ENCODE peak calls at places on chromosomes 12 and 14, in four cellular contexts. Y, F, I and P are unnamed samples.

GRCh38 chr12:124496584-124496983 is 70.8 kb downstream of the NCOR2 start:
- DNase-seq in I (no peak), Y (no peak), F (no peak), P (no peak)

GRCh38 chr14:75941030-75941429 is 40.8 kb downstream of the TGFB3 start:
- DNase-seq in I (no peak), Y (no peak), F (no peak), P (no peak)

GRCh38 chr12:44504799-44505198 is 371.3 kb downstream of the NELL2 start:
- DNase-seq in Y (no peak), I (no peak), F (no peak), P (no peak)

GRCh38 chr12:117031843-117032592 is 67.2 kb downstream of the TESC start:
- DNase-seq in I (no peak), F (no peak), Y (no peak), P (no peak)

GRCh38 chr12:111360325-111360930 is 8.5 kb downstream of the PHETA1 start:
- DNase-seq in F (no peak), I (no peak), Y (no peak), P (peak; percentile 83)

GRCh38 chr12:131808744-131809371 is 19.3 kb upstream of the MMP17 start:
- DNase-seq in Y (no peak), I (no peak), F (no peak), P (peak; percentile 50)

GRCh38 chr14:63725786-63726185 is 2.1 kb downstream of the SGPP1 start:
- DNase-seq in Y (no peak), F (no peak), I (no peak), P (peak; percentile 38)

GRCh38 chr14:76985540-76986260 is 42.8 kb downstream of the IRF2BPL start:
- DNase-seq in F (peak; percentile 29), Y (no peak), I (no peak), P (peak; percentile 73)

GRCh38 chr12:122643207-122643805 is 59.9 kb downstream of the HCAR2 start:
- DNase-seq in Y (no peak), I (no peak), F (no peak), P (no peak)

GRCh38 chr12:96063046-96063445 is 27.7 kb upstream of the LTA4H start:
- DNase-seq in Y (no peak), I (no peak), F (no peak), P (no peak)

GRCh38 chr14:25048170-25049126 is 1.5 kb downstream of the STXBP6 start:
- DNase-seq in I (no peak), F (peak; percentile 81), Y (peak; percentile 33), P (no peak)

GRCh38 chr14:80926706-80927384 is 14.7 kb downstream of the CEP128 start:
- DNase-seq in I (no peak), F (peak; percentile 57), Y (no peak), P (peak; percentile 94)

GRCh38 chr12:51098611-51099010 is 15.2 kb upstream of the CSRNP2 start:
- DNase-seq in Y (no peak), I (no peak), F (peak; percentile 23), P (no peak)

GRCh38 chr12:117473856-117474255 is 112.4 kb upstream of the NOS1 start:
- DNase-seq in F (no peak), I (no peak), Y (no peak), P (no peak)

GRCh38 chr12:14854586-14855163 is 11.3 kb upstream of the ART4 start:
- DNase-seq in Y (no peak), I (no peak), F (no peak), P (peak; percentile 26)

GRCh38 chr12:111785651-111786050 is 18.9 kb downstream of the ALDH2 start:
- DNase-seq in I (no peak), F (peak; percentile 49), Y (no peak), P (no peak)

GRCh38 chr14:65476290-65476941 is 63.9 kb downstream of the FUT8 start:
- DNase-seq in I (no peak), F (no peak), Y (no peak), P (no peak)

GRCh38 chr12:93785262-93786010 is 108.3 kb downstream of the CRADD start:
- DNase-seq in Y (peak; percentile 49), F (peak; percentile 94), I (peak; percentile 85), P (peak; percentile 85)

GRCh38 chr12:118586433-118586832 is 210.1 kb downstream of the SUDS3 start:
- DNase-seq in I (no peak), F (no peak), Y (no peak), P (no peak)

GRCh38 chr12:8648598-8649205 is 13.9 kb downstream of the MFAP5 start:
- DNase-seq in I (no peak), Y (no peak), F (no peak), P (no peak)

GRCh38 chr14:68973639-68974038 is 5.5 kb downstream of the ACTN1 start:
- DNase-seq in F (no peak), I (no peak), Y (no peak), P (no peak)
- H3K4me1 ChIP-seq in F (peaks cover 82% of the 10 kb centered on the region), I (peaks cover 15% of the 10 kb centered on the region), Y (peaks cover 51% of the 10 kb centered on the region), P (peaks cover 49% of the 10 kb centered on the region)

GRCh38 chr14:99156026-99156425 is 116.0 kb downstream of the BCL11B start:
- DNase-seq in I (no peak), Y (no peak), F (no peak), P (no peak)
- H3K4me2 ChIP-seq in I (no peak overlapping the region), Y (no peak overlapping the region), F (no peak overlapping the region), P (no peak overlapping the region)

DNA sequence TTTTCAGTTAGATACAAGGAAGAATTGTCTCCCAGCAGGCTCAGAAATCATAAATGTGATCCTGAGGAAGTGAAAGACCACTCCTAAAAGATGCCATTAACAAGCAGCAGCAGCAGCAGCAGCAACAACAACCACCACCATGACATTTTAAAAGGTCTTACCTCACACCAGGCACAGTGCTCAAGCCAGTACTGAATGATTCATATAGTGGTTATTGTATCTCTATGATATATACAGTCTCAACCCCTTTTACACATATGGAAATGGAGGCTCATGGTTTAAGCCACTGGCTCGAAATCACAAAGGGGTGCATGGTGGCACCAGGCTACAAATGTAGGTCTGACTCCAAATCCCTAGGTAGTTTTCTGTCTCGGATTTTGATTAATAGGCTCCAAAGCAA is 126.9 kb downstream of the KTN1 start:
- DNase-seq in Y (no peak), F (no peak), I (no peak), P (no peak)
- H3K4me1 ChIP-seq in Y (peaks cover 6% of the 10 kb centered on the region), F (peaks cover under 1% of the 10 kb centered on the region), I (no peaks in the 10 kb centered on the region), P (no peaks in the 10 kb centered on the region)

GRCh38 chr12:21666722-21667121 is 9.1 kb upstream of the LDHB start:
- DNase-seq in I (no peak), Y (no peak), F (peak; percentile 10), P (no peak)
- H3K4me2 ChIP-seq in I (no peak overlapping the region), Y (peak overlapping the region; percentile 8), F (no peak overlapping the region), P (no peak overlapping the region)

DNA sequence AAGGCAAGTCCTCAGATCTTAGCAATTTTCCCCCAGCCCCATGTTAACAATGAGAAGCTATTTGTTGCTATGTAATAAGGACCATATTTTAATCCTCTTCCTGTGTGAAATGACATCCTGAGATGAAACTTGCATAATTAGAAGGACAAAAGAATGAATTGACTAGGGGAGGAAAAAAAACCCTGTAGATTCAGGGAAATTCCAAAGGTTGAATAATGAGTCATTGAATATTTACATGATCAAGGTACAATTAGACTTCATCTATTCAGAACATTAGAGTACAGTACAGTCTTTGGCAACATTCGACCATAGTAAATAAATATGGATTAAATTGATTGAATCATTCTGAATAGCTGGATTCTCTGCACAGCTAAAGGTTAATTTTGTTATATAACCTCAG is 9.4 kb downstream of the MYBPC1 start:
- DNase-seq in F (no peak), I (no peak), Y (no peak), P (no peak)
- H3K4me1 ChIP-seq in F (no peaks in the 10 kb centered on the region), I (peaks cover 3% of the 10 kb centered on the region), Y (peaks cover 38% of the 10 kb centered on the region), P (no peaks in the 10 kb centered on the region)

GRCh38 chr12:27180862-27181261 is 63.2 kb upstream of the STK38L start:
- DNase-seq in I (no peak), Y (no peak), F (peak; percentile 56), P (no peak)
- H3K4me2 ChIP-seq in I (no peak overlapping the region), Y (no peak overlapping the region), F (peak overlapping the region; percentile 73), P (no peak overlapping the region)

GRCh38 chr14:54257424-54257823 is 139.4 kb upstream of the CDKN3 start:
- DNase-seq in F (peak; percentile 39), Y (no peak), I (no peak), P (no peak)

GRCh38 chr14:54256156-54256555 is 140.7 kb upstream of the CDKN3 start:
- DNase-seq in I (no peak), F (no peak), Y (no peak), P (no peak)

GRCh38 chr14:54259821-54260220 is 137.0 kb upstream of the CDKN3 start:
- DNase-seq in I (no peak), Y (no peak), F (no peak), P (no peak)

GRCh38 chr14:54261283-54261682 is 135.5 kb upstream of the CDKN3 start:
- DNase-seq in F (no peak), Y (no peak), I (no peak), P (no peak)

DNA sequence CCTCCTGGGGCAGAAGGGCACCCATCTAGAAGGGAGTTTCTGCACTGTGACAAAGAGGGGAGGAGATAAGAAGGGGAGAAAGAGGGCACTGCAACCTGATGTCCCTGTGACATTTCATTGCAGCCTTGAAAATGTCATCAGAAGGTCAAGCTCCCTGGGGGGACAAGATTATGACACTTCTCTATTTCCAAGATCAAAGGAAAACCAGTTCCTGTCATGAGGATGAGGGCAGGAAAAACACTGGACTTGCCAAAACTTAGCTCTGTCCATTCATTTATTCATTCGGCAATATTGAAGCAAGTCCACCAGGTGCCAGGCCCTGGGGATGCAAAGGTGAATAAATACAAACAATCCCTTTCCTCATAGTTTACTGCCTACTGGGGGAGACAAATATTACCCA is 138.4 kb upstream of the CDKN3 start:
- DNase-seq in Y (no peak), I (no peak), F (no peak), P (no peak)
- H3K4me1 ChIP-seq in Y (peaks cover under 1% of the 10 kb centered on the region), I (peaks cover 28% of the 10 kb centered on the region), F (peaks cover 15% of the 10 kb centered on the region), P (peaks cover 8% of the 10 kb centered on the region)

GRCh38 chr14:37592288-37593274 is 2.5 kb downstream of the FOXA1 start:
- DNase-seq in F (no peak), Y (peak; percentile 53), I (no peak), P (no peak)
- H3K4me2 ChIP-seq in F (no peak overlapping the region), Y (peak overlapping the region; percentile 87), I (no peak overlapping the region), P (peak overlapping the region; percentile 52)